ENCODE peak calls at places on chromosomes 4 and X, in nine cellular contexts. C, K, F, I, Q, X, B, M and Y are unnamed samples. For H3K4me1, the result is how much of the 10 kb centered on the place peaks cover.

GRCh38 chrX:37787353-37787869 is 7.6 kb downstream of the CYBB start:
- DNase-seq in F (no peak), K (no peak), Q (no peak), M (no peak), X (no peak), I (no peak), C (peak), B (no peak), Y (no peak)

GRCh38 chrX:151153086-151153485 is 23.3 kb upstream of the GPR50 start:
- DNase-seq in F (peak), X (no peak), I (no peak), C (no peak), K (no peak), M (no peak), Q (no peak), B (no peak), Y (no peak)

GRCh38 chr4:76430519-76431388 is 4.3 kb upstream of the SHROOM3 start:
- DNase-seq in Q (no peak), B (no peak), K (no peak), I (no peak), X (no peak), M (no peak), C (peak), F (peak), Y (no peak)

GRCh38 chrX:118685393-118685792 is 42.0 kb upstream of the IL13RA1 start:
- DNase-seq in F (no peak), X (no peak), K (no peak), I (no peak), M (no peak), C (no peak), Q (no peak), B (no peak), Y (no peak)

GRCh38 chrX:78314561-78314960 is 12.8 kb downstream of the CYSLTR1 start:
- DNase-seq in F (no peak), I (no peak), X (no peak), Q (no peak), B (no peak), C (no peak), K (no peak), M (no peak), Y (no peak)

GRCh38 chrX:10579018-10579752 is 41.2 kb downstream of the MID1 start:
- DNase-seq in B (no peak), M (no peak), I (no peak), C (no peak), K (no peak), Q (no peak), F (no peak), X (no peak), Y (no peak)

GRCh38 chrX:156004256-156004655 is 6.8 kb downstream of the IL9R start:
- DNase-seq in X (no peak), F (no peak), Q (no peak), M (no peak), I (peak), B (no peak), C (no peak), K (no peak), Y (no peak)

GRCh38 chr4:74412225-74412624 is 32.7 kb upstream of the AREG start:
- DNase-seq in X (no peak), K (no peak), I (no peak), C (no peak), M (no peak), F (no peak), B (no peak), Q (no peak), Y (no peak)

GRCh38 chrX:41245641-41246040 is 88.3 kb upstream of the DDX3X start:
- DNase-seq in C (no peak), K (no peak), B (no peak), Q (no peak), I (no peak), F (no peak), X (no peak), M (no peak), Y (no peak)

GRCh38 chr4:183571350-183572076 is 66.7 kb downstream of the ING2 start:
- DNase-seq in X (no peak), C (no peak), Q (no peak), K (no peak), B (peak), I (peak), M (no peak), F (peak), Y (peak)

GRCh38 chr4:165151734-165152133 is 39.1 kb upstream of the TMEM192 start:
- DNase-seq in B (no peak), F (no peak), Q (no peak), M (no peak), K (no peak), C (no peak), I (peak), X (no peak), Y (no peak)

GRCh38 chrX:114075073-114075673 is 508.7 kb upstream of the HTR2C start:
- DNase-seq in C (no peak), Q (no peak), F (no peak), B (no peak), K (no peak), I (no peak), M (no peak), X (no peak), Y (no peak)

GRCh38 chrX:49192722-49193328 is 6.7 kb upstream of the PRICKLE3 start:
- DNase-seq in Q (peak), M (no peak), K (no peak), I (no peak), F (peak), B (no peak), C (peak), X (no peak), Y (no peak)

GRCh38 chrX:140050906-140051305 is 85.6 kb upstream of the CXorf66 start:
- DNase-seq in X (no peak), I (no peak), F (no peak), C (peak), K (no peak), B (no peak), M (no peak), Q (no peak), Y (no peak)

GRCh38 chr4:88720749-88721428 is 23.3 kb upstream of the NAP1L5 start:
- DNase-seq in K (no peak), M (no peak), I (peak), F (peak), X (no peak), C (no peak), Q (no peak), B (no peak), Y (no peak)

GRCh38 chr4:52983563-52984303 is 121.6 kb downstream of the RASL11B start:
- DNase-seq in K (no peak), I (peak), Q (no peak), C (peak), F (no peak), X (no peak), M (no peak), B (no peak), Y (no peak)

GRCh38 chr4:155807021-155807420 is 48.2 kb downstream of the GUCY1B1 start:
- DNase-seq in I (no peak), X (no peak), F (no peak), B (no peak), M (no peak), C (no peak), K (no peak), Q (no peak), Y (no peak)

GRCh38 chrX:123779908-123780396 is 47.1 kb upstream of the THOC2 start:
- DNase-seq in C (no peak), Q (no peak), M (no peak), I (no peak), B (no peak), X (no peak), F (no peak), K (no peak), Y (no peak)

GRCh38 chr4:129623233-129623632 is 527.3 kb downstream of the C4orf33 start:
- DNase-seq in X (no peak), K (no peak), B (no peak), C (peak), I (no peak), Q (no peak), F (no peak), M (no peak), Y (no peak)

GRCh38 chrX:15334561-15334960 is 762 bp downstream of the PIGA start:
- DNase-seq in K (no peak), I (no peak), Q (peak), F (no peak), M (no peak), X (no peak), B (no peak), C (no peak), Y (no peak)

GRCh38 chrX:42751573-42751972 is 26.4 kb downstream of the PPP1R2C start:
- DNase-seq in I (no peak), Q (no peak), C (no peak), M (no peak), K (no peak), B (no peak), F (no peak), X (no peak), Y (no peak)

GRCh38 chr4:75895744-75896314 is 6.4 kb downstream of the PPEF2 start:
- DNase-seq in M (no peak), C (peak), K (no peak), B (no peak), F (peak), X (no peak), I (peak), Q (no peak), Y (no peak)

GRCh38 chr4:150033109-150033508 is 45.1 kb upstream of the DCLK2 start:
- DNase-seq in M (no peak), K (no peak), C (no peak), I (no peak), F (peak), X (no peak), Q (no peak), B (no peak), Y (no peak)

GRCh38 chrX:107579956-107580355 is 48.4 kb upstream of the PRPS1 start:
- DNase-seq in Q (no peak), C (no peak), M (no peak), I (peak), B (no peak), K (no peak), X (no peak), F (no peak), Y (no peak)

GRCh38 chr4:121479801-121480200 is 99.0 kb upstream of the QRFPR start:
- DNase-seq in K (no peak), I (no peak), M (no peak), C (no peak), X (no peak), B (no peak), F (no peak), Q (no peak), Y (no peak)

GRCh38 chr4:36024901-36025610 is 219.3 kb downstream of the ARAP2 start:
- DNase-seq in M (no peak), K (no peak), F (no peak), B (no peak), C (no peak), Q (no peak), X (no peak), I (no peak), Y (no peak)

GRCh38 chr4:55393461-55394320 is 2.1 kb upstream of the TMEM165 start:
- DNase-seq in K (no peak), F (no peak), B (no peak), Q (no peak), C (no peak), M (no peak), I (peak), X (no peak), Y (no peak)

GRCh38 chr4:41881931-41882621 is 53.2 kb upstream of the TMEM33 start:
- DNase-seq in Q (no peak), C (peak), B (no peak), X (peak), M (no peak), K (peak), F (peak), I (no peak), Y (no peak)

GRCh38 chrX:5650904-5651303 is 577.8 kb downstream of the NLGN4X start:
- DNase-seq in X (no peak), M (no peak), Q (no peak), F (peak), B (no peak), C (peak), I (no peak), K (no peak), Y (no peak)

GRCh38 chrX:5646818-5647217 is 581.8 kb downstream of the NLGN4X start:
- DNase-seq in B (no peak), X (no peak), F (no peak), M (no peak), I (no peak), Q (no peak), K (no peak), C (peak), Y (no peak)

GRCh38 chrX:5644786-5645185 is 583.9 kb downstream of the NLGN4X start:
- DNase-seq in X (no peak), Q (no peak), M (no peak), F (peak), I (no peak), K (no peak), B (no peak), C (peak), Y (no peak)

DNA sequence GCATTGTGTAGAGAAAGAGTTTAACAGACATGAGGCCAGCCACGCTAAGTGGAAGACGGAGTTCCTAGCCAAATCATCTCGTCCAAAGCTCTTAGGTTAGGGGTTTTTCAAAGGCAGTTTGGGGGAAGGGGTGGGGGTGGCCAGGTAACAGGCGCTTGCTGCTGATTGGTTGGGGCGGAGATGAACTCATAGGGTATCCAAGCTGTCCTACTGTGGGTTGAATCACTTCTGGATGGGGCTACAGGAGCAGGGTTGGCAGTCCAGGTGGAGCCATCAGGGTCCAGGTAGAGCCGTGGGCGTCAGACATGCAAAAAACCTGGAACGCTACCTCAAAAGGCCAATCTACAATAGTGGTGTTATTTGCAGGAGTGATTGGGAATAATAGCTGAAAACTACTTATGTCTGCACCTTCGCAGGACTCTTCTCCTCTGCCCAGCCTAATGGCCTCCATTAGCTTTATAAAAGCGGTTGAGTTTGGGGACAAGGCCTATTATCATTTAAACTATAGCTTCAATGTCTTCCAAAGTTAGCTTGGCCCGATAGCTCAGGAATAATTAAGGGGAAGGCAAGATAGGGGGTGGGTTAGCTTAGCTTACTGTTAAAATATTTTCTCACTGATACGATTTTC is 579.6 kb downstream of the NLGN4X start:
- DNase-seq in K (no peak), C (no peak), I (no peak), X (no peak), Q (no peak), F (peak), M (no peak), B (no peak), Y (no peak)
- H3K4me1 ChIP-seq in K (under half), C (under half), I (under half), X (under half), Q (under half), F (under half), M (under half), B (under half), Y (under half)

GRCh38 chr4:11908712-11909111 is 480.0 kb upstream of the HS3ST1 start:
- DNase-seq in F (no peak), B (no peak), K (no peak), X (no peak), I (no peak), C (no peak), Q (no peak), M (no peak), Y (no peak)

GRCh38 chr4:11908205-11908604 is 479.5 kb upstream of the HS3ST1 start:
- DNase-seq in X (no peak), M (no peak), Q (no peak), K (no peak), C (no peak), F (no peak), I (no peak), B (no peak), Y (no peak)

GRCh38 chr4:11900277-11900676 is 471.6 kb upstream of the HS3ST1 start:
- DNase-seq in Q (no peak), K (no peak), B (no peak), X (no peak), F (no peak), M (no peak), C (no peak), I (no peak), Y (no peak)

GRCh38 chr4:11904991-11905760 is 476.5 kb upstream of the HS3ST1 start:
- DNase-seq in K (no peak), M (no peak), X (no peak), I (no peak), F (no peak), B (no peak), Q (no peak), C (no peak), Y (no peak)

DNA sequence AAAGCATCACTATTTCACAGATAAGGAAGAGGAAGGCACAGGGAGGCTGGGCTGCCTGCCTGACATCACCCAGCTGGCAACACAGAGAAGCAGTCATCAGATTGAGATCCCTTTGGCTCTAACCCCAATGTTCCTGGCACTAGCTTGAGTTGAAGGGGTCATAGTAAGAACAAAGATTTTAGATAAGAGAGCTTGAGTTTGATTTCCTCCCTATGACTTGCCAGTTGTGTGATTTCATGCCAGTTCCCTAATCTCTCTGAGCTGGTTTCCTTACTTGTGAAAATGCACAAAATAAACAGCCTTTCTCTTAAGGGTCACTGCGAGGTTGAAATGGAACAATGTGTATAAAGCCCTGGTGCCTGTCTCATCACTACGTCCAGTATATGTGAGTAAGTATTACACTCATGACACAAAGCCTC is 475.4 kb upstream of the HS3ST1 start:
- DNase-seq in F (no peak), M (no peak), K (no peak), I (no peak), X (peak), Q (no peak), C (no peak), B (no peak), Y (peak)
- H3K27ac ChIP-seq in F (no peak), M (no peak), K (no peak), I (no peak), X (no peak), Q (no peak), C (no peak), B (peak), Y (peak)

GRCh38 chrX:33725556-33726232 is 406.4 kb downstream of the FAM47A start:
- DNase-seq in C (peak), F (peak), B (no peak), M (no peak), Q (no peak), X (no peak), K (no peak), I (no peak), Y (peak)
- H3K4me3 ChIP-seq in C (peak), F (peak), B (peak), M (peak), Q (no peak), X (peak), K (peak), I (no peak), Y (peak)

DNA sequence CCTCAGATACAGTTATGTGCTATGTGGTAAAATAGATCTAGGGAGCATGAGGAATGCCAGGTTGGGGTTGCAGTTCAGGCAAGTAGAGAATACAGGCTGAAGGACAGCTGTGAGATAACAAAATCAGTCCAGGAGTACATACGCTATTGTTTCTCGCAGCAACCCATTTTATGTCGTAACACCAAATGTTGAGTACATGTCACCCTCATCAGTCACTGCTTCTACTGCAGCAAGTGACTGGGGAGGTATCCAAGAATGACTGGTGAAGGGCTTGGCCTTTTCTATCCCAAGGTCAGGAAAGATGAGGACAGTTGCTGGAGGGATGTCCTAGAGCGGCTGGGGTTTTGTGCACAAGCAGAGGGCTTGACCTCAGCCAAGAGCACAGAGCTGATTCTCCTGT is 172.1 kb downstream of the CBR4 start:
- DNase-seq in X (peak), Q (no peak), M (no peak), C (no peak), K (no peak), I (no peak), B (no peak), F (no peak), Y (no peak)
- H3K4me1 ChIP-seq in X (half or more), Q (under half), M (half or more), C (under half), K (under half), I (under half), B (under half), F (under half), Y (under half)

DNA sequence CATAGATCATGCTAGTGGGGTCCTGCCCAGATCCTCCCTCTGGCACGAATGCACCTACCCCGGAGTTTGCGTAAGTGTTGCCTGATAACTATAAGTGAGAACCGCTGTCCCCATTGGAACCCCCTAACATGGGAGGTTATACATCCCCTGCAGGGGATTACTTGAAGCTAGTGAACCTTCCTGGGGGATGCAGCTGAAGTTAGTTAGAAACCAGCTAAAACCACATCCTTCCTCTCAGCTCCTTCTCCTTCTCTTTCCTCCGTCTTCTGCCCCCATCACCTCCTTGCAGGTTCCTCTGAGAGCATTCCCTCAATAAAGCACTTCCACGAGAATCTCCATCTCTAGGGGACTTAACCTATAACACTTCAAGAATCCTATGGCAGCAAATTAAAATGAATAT is 95.0 kb downstream of the ZNF827 start:
- DNase-seq in F (no peak), C (no peak), M (no peak), I (no peak), K (no peak), B (no peak), Q (no peak), X (no peak), Y (no peak)
- H3K27ac ChIP-seq in F (no peak), C (no peak), M (no peak), I (no peak), K (no peak), B (no peak), Q (no peak), X (no peak), Y (no peak)

DNA sequence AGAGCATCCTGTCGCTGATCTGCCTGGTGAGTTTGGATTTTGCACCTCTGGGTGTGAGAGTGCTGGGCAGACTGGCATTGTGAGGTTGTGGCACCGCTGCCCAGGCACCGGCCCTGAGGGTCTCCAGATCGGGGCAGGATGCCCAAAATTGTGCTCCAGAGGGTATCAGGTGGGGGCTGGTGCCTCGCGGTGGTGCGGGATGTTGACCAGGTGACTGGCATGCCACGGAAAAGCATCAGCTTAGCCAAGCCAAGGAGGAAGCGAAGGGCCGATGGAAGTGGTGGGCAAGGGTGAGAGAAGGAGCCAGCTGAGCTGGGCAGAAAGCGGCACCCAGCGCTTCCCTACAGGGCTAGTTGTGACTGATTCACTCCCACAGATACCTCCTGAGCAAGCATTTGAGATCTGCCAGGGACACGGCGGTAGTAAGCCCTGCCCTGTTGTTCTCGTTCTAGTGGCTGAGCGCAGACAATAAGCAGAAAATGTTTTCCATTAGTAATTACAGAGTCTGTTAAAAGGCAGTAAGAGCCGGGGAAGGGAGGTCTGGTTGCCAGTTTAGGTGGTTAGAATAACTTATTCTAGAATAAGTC is 809 bp downstream of the ZFP92 start:
- DNase-seq in I (peak), Q (no peak), B (no peak), M (no peak), C (no peak), F (no peak), K (peak), X (peak), Y (no peak)
- H3K4me3 ChIP-seq in I (no peak), Q (peak), B (peak), M (peak), C (peak), F (no peak), K (no peak), X (peak), Y (peak)